ENCODE peak calls at places on chromosome 18, in eight cellular contexts. T is stomach, H is transverse colon, Q is HepG2, E is suprapubic skin, V is sigmoid colon, O is H1, S is K562. B is an unnamed sample.

GRCh38 chr18:70234667-70235459 is 29.4 kb upstream of the RTTN start:
- DNase-seq in H (no peak), E (no peak), S (no peak), O (no peak), Q (no peak), V (no peak), T (no peak), B (no peak)

GRCh38 chr18:32919799-32920198 is 147.0 kb upstream of the KLHL14 start:
- DNase-seq in O (peak; percentile 53), T (peak; percentile 28), E (no peak), S (no peak), H (peak; percentile 8), V (no peak), Q (peak; percentile 85), B (peak; percentile 45)

GRCh38 chr18:36195427-36196122 is 8.3 kb downstream of the MOCOS start:
- DNase-seq in T (no peak), Q (no peak), E (no peak), S (no peak), H (no peak), V (no peak), O (no peak), B (no peak)

GRCh38 chr18:59172664-59173249 is 33.1 kb downstream of the SEC11C start:
- DNase-seq in S (no peak), H (no peak), O (no peak), T (no peak), Q (no peak), V (no peak), E (no peak), B (no peak)

GRCh38 chr18:8607776-8608682 is 1.2 kb upstream of the RAB12 start:
- DNase-seq in E (no peak), S (no peak), H (no peak), O (no peak), T (no peak), V (no peak), Q (peak; percentile 18), B (no peak)

GRCh38 chr18:60534539-60534938 is 162.0 kb upstream of the MC4R start:
- DNase-seq in H (no peak), E (no peak), Q (no peak), S (no peak), T (no peak), V (no peak), O (no peak), B (no peak)

GRCh38 chr18:9750606-9751304 is 42.7 kb downstream of the RAB31 start:
- DNase-seq in S (no peak), Q (no peak), E (no peak), H (no peak), O (peak; percentile 11), T (no peak), V (no peak), B (peak; percentile 68)

GRCh38 chr18:28357785-28358401 is 181.0 kb upstream of the CDH2 start:
- DNase-seq in V (no peak), H (no peak), E (no peak), Q (peak; percentile 38), S (no peak), O (no peak), T (no peak), B (no peak)

GRCh38 chr18:36635414-36636096 is 193.2 kb downstream of the TPGS2 start:
- DNase-seq in O (no peak), E (no peak), H (no peak), T (no peak), Q (no peak), S (no peak), V (no peak), B (no peak)

GRCh38 chr18:7950380-7951143 is 383.4 kb downstream of the PTPRM start:
- DNase-seq in T (peak; percentile 45), S (peak; percentile 12), H (no peak), V (no peak), E (no peak), O (no peak), Q (peak; percentile 20), B (no peak)

GRCh38 chr18:31302991-31303390 is 15.0 kb upstream of the DSG1 start:
- DNase-seq in Q (peak; percentile 3), S (no peak), T (no peak), E (no peak), V (no peak), O (no peak), H (no peak), B (no peak)

GRCh38 chr18:59551902-59552635 is 145.2 kb downstream of the CCBE1 start:
- DNase-seq in O (no peak), Q (no peak), V (no peak), E (no peak), S (no peak), H (no peak), T (no peak), B (peak; percentile 74)

GRCh38 chr18:5106730-5107129 is 90.3 kb downstream of the AKAIN1 start:
- DNase-seq in O (no peak), T (no peak), E (no peak), Q (no peak), V (no peak), H (no peak), S (no peak), B (no peak)

GRCh38 chr18:22169011-22169888 is at the start of gene GATA6:
- DNase-seq in E (no peak), H (peak; percentile 91), Q (peak; percentile 84), O (peak; percentile 87), V (peak; percentile 89), S (peak; percentile 75), T (peak; percentile 95), B (no peak)

GRCh38 chr18:49565656-49566055 is 3.8 kb downstream of the LIPG start:
- DNase-seq in Q (no peak), V (no peak), S (no peak), T (peak; percentile 82), H (peak; percentile 21), O (no peak), E (no peak), B (no peak)

GRCh38 chr18:415627-416612 is 84.6 kb downstream of the COLEC12 start:
- DNase-seq in T (no peak), V (no peak), H (no peak), O (no peak), S (no peak), E (no peak), Q (no peak), B (no peak)

GRCh38 chr18:12038082-12038660 is 55.5 kb upstream of the ANKRD62 start:
- DNase-seq in H (peak; percentile 26), O (peak; percentile 74), Q (no peak), S (no peak), T (peak; percentile 40), V (peak; percentile 76), E (no peak), B (no peak)

GRCh38 chr18:12038661-12039417 is 54.8 kb upstream of the ANKRD62 start:
- DNase-seq in O (peak; percentile 94), V (peak; percentile 91), T (peak; percentile 90), S (peak; percentile 80), E (peak; percentile 92), Q (peak; percentile 68), H (peak; percentile 89), B (peak; percentile 94)

GRCh38 chr18:12043811-12044210 is 49.8 kb upstream of the ANKRD62 start:
- DNase-seq in T (no peak), V (no peak), Q (no peak), E (no peak), O (no peak), H (no peak), S (no peak), B (no peak)

GRCh38 chr18:12044591-12044990 is 49.1 kb upstream of the ANKRD62 start:
- DNase-seq in Q (no peak), S (no peak), V (no peak), H (no peak), E (no peak), T (no peak), O (no peak), B (no peak)

DNA sequence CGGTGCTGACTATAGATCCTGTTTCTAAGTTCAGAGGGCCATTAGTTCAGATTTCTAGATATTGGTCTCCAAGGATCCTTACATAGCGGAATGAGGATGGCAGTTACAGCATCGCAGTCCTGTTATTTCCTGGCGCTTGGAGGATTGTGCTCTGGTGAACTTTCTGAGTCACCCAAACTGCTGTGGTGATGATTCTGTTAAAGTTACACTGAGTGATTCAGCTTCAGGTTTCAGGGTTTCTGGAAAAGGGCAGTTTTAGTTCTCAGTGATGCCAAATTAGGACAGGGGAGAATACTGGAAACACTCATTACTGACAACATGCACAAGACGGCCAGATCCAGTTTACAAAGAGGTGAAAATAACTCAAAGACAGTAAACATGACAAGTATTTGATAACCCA is 52.1 kb upstream of the ANKRD62 start:
- DNase-seq in E (no peak), S (no peak), V (no peak), O (no peak), H (no peak), Q (no peak), T (no peak), B (no peak)
- TF ChIP-seq POLR2AphosphoS5 in E (no peak), S (no peak), V (no peak), O (no peak), H (no peak), Q (no peak), T (no peak), B (no peak)

DNA sequence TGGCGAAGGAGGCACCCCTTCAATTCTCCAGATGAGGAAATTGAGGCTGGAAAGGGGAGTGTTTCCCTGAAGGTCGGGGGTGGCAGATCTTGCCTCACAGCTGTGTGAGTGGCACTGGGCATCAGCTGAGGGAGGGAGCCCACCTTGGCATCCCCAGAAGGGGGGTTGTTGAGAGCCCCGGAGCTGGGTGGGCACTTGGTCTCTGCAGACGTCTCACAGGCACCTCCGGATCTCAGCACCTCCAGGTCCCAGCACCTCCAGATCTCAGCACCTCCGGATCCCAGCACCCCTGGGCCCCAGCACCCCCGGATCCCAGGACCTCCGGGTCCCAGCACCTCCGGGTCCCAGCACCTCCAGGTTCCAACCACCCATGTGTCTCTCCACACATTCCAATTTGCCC is 137.9 kb downstream of the NFATC1 start:
- DNase-seq in S (no peak), H (peak; percentile 3), E (no peak), Q (no peak), T (no peak), V (peak; percentile 58), O (no peak), B (no peak)
- TF ChIP-seq EP300 in S (no peak), H (no peak), E (no peak), Q (no peak), T (no peak), V (no peak), O (no peak), B (no peak)

DNA sequence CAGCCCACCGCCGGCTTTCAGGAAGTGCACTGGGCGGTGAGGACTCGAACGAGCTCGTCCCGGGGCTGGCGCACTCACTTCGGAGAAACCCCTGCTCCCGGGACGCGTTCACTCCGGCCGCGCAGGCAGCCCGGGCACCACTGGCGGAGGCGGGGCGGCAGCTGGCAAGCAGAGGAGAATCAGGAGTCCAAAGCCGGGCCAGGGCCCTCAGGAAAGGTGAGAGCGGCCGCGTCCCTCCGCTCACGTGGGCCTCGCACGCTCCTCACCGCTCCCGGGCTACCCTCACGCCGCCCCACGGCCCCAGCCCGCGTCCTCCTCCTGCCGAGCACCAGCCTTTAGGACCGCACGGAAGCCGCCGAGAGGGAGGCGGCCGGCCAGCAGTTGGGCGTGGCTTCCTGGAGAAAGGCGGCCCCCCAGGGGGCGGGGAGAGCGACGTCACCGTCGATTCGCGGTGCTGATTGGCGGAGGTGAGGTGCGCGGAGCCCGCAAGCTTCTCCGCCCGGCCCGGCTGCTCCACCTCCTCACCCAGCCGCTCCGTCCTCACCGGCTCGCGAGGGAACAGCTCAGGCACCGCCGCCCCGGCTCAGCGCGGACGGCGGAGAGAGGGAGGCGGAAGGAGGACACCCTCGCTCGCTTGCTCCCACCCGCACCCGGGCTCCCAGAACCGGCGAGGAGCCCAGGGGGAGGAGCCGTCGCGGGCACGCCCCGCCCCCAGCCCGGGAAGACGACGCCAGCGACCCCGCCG is at the start of gene ZCCHC2:
- DNase-seq in V (peak; percentile 99), H (peak; percentile 99), S (peak; percentile 85), T (peak; percentile 98), Q (peak; percentile 92), E (peak; percentile 99), O (peak; percentile 100), B (peak; percentile 99)
- TF ChIP-seq POLR2A in V (peak; percentile 37), H (peak; percentile 86), S (peak; percentile 75), T (peak; percentile 18), Q (no peak), E (no peak), O (peak; percentile 49), B (peak; percentile 73)

GRCh38 chr18:55589625-55590291 is 1.8 kb upstream of the TCF4 start:
- DNase-seq in H (peak; percentile 92), T (peak; percentile 81), Q (no peak), O (peak; percentile 98), E (peak; percentile 98), V (peak; percentile 98), S (peak; percentile 86), B (peak; percentile 99)
- TF ChIP-seq POLR2AphosphoS5 in H (peak; percentile 87), T (peak; percentile 87), Q (no peak), O (peak; percentile 68), E (no peak), V (peak; percentile 82), S (peak; percentile 73), B (peak; percentile 91)